ENCODE peak calls at places on chromosomes 2 and 18, in ten cellular contexts. S is aorta; Q is NT2/D1; Y is effector memory CD4-positive, alpha-beta T cell; H is fibroblast of lung; N is CD4-positive, CD25-positive, alpha-beta regulatory T cell; R is uterus; X is A549; J is esophagus squamous epithelium; F is cardiac muscle cell. Z is an unnamed sample.
A peak's percentile ranks its signal among the peaks of the same experiment; 100 is the strongest.

GRCh38 chr18:48454146-48454796 is 45.1 kb upstream of the ZBTB7C start:
- DNase-seq in S (no peak), Q (no peak), Y (no peak), H (no peak), N (no peak), R (no peak), X (no peak), J (no peak), F (no peak), Z (no peak)

GRCh38 chr2:12180046-12180445 is 433.6 kb downstream of the LPIN1 start:
- DNase-seq in S (no peak), Q (no peak), Y (no peak), H (peak; percentile 50), N (no peak), R (no peak), X (no peak), J (no peak), F (no peak), Z (no peak)

GRCh38 chr2:81327916-81328315 is 1023.4 kb upstream of the LRRTM1 start:
- DNase-seq in S (no peak), Q (no peak), Y (no peak), H (no peak), N (no peak), R (no peak), X (no peak), J (no peak), F (no peak), Z (no peak)

GRCh38 chr18:77316641-77317040 is 67.0 kb downstream of the GALR1 start:
- DNase-seq in S (no peak), Q (no peak), Y (no peak), H (no peak), N (no peak), R (no peak), X (no peak), J (no peak), F (no peak), Z (no peak)

GRCh38 chr2:197803033-197803444 is 1.4 kb upstream of the PLCL1 start:
- DNase-seq in S (no peak), Q (peak; percentile 48), Y (no peak), H (peak; percentile 76), N (no peak), R (no peak), X (peak; percentile 30), J (no peak), F (peak; percentile 80), Z (no peak)

GRCh38 chr2:147046473-147046872 is 798.4 kb upstream of the ACVR2A start:
- DNase-seq in S (no peak), Q (no peak), Y (no peak), H (no peak), N (no peak), R (no peak), X (no peak), J (no peak), F (no peak), Z (no peak)

GRCh38 chr2:219087371-219087770 is 26.6 kb upstream of the IHH start:
- DNase-seq in S (no peak), Q (no peak), Y (no peak), H (no peak), N (no peak), R (no peak), X (no peak), J (no peak), F (peak; percentile 13), Z (no peak)

GRCh38 chr2:126239560-126239959 is 416.4 kb upstream of the GYPC start:
- DNase-seq in S (no peak), Q (no peak), Y (no peak), H (no peak), N (no peak), R (no peak), X (no peak), J (no peak), F (no peak), Z (no peak)

GRCh38 chr2:180607501-180608060 is 372.8 kb upstream of the UBE2E3 start:
- DNase-seq in S (no peak), Q (no peak), Y (no peak), H (no peak), N (no peak), R (no peak), X (no peak), J (no peak), F (no peak), Z (no peak)

GRCh38 chr2:217636578-217637267 is 366.1 kb downstream of the TNS1 start:
- DNase-seq in S (no peak), Q (no peak), Y (no peak), H (no peak), N (no peak), R (no peak), X (no peak), J (no peak), F (no peak), Z (no peak)

GRCh38 chr2:25960920-25961319 is 21.4 kb downstream of the KIF3C start:
- DNase-seq in S (no peak), Q (no peak), Y (no peak), H (peak; percentile 31), N (no peak), R (no peak), X (no peak), J (no peak), F (no peak), Z (no peak)

GRCh38 chr2:115481842-115482241 is 1039.4 kb downstream of the DPP10 start:
- DNase-seq in S (no peak), Q (no peak), Y (no peak), H (no peak), N (no peak), R (no peak), X (no peak), J (no peak), F (no peak), Z (no peak)

GRCh38 chr2:115484483-115484882 is 1042.0 kb downstream of the DPP10 start:
- DNase-seq in S (no peak), Q (no peak), Y (no peak), H (no peak), N (no peak), R (no peak), X (no peak), J (no peak), F (no peak), Z (no peak)

GRCh38 chr2:115483631-115484030 is 1041.2 kb downstream of the DPP10 start:
- DNase-seq in S (no peak), Q (no peak), Y (no peak), H (no peak), N (no peak), R (no peak), X (no peak), J (no peak), F (no peak), Z (no peak)

DNA sequence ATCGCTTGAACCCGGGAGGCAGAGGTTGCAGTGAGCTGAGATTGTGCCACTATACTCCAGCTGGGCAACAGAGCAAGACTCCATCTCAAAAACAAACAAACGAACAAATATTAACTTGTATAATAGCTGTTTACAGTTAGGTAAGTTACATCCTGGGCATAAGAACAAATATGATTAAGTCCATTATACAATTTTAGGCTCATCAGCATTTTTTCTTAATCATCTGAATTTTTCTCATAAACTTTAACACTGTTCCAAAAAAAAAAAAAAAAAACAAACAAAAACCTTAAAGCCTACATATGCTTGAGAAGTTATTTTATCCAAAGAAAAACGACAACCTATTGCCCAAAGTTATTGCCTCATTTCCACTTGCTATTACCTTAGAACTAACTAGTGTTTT is 1042.5 kb downstream of the DPP10 start:
- DNase-seq in S (no peak), Q (no peak), Y (no peak), H (no peak), N (no peak), R (no peak), X (no peak), J (no peak), F (no peak), Z (no peak)
- H3K9me3 ChIP-seq in S (no peaks in the 10 kb centered on the region), Q (peaks cover 3% of the 10 kb centered on the region), Y (no peaks in the 10 kb centered on the region), H (no peaks in the 10 kb centered on the region), N (no peaks in the 10 kb centered on the region), R (no peaks in the 10 kb centered on the region), X (peaks cover 2% of the 10 kb centered on the region), J (no peaks in the 10 kb centered on the region), F (no peaks in the 10 kb centered on the region), Z (no peaks in the 10 kb centered on the region)

DNA sequence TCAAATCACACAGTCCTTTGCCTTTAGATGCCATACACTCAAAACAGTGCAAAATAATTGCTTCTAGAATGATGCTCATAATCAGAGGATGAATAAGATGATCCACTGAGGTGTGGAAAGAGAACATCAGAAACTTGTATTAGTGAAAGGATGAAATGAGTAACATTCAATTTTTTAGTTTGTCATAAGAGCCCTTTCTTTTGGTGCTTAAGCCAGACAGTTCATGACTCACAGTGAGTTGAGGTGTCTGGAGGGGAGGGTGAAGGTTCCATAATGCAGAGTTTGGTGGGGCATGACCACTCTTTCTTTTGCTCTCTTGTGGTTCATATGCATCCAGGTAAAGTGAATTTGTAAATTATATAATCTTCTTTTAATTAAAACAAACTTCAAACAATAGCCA is 415.0 kb upstream of the CELF4 start:
- DNase-seq in S (no peak), Q (no peak), Y (no peak), H (no peak), N (no peak), R (no peak), X (no peak), J (no peak), F (no peak), Z (no peak)
- H3K9me3 ChIP-seq in S (no peaks in the 10 kb centered on the region), Q (no peaks in the 10 kb centered on the region), Y (no peaks in the 10 kb centered on the region), H (no peaks in the 10 kb centered on the region), N (no peaks in the 10 kb centered on the region), R (no peaks in the 10 kb centered on the region), X (no peaks in the 10 kb centered on the region), J (no peaks in the 10 kb centered on the region), F (no peaks in the 10 kb centered on the region), Z (no peaks in the 10 kb centered on the region)

DNA sequence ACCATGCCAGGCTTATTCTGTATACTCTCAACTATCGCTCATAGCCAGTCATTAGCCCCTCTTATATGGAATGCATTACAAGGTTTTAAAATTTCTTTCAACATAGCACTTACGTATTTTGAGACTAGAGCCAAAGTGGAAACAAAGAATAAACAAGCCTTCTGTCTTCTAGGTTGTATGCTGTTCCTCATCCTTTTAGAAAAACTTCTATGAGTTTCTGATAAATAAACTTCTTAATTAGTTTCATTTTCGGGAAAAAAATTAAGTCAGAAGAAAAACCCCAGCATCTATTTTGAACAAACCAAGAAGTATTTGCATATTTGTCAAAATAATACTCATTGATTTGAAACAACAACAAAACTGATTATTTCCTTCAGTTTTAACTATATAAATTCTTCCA is 833.5 kb downstream of the TRIB2 start:
- DNase-seq in S (no peak), Q (no peak), Y (no peak), H (no peak), N (no peak), R (no peak), X (no peak), J (no peak), F (no peak), Z (no peak)
- H3K9me3 ChIP-seq in S (no peaks in the 10 kb centered on the region), Q (no peaks in the 10 kb centered on the region), Y (no peaks in the 10 kb centered on the region), H (no peaks in the 10 kb centered on the region), N (no peaks in the 10 kb centered on the region), R (no peaks in the 10 kb centered on the region), X (peaks cover 7% of the 10 kb centered on the region), J (no peaks in the 10 kb centered on the region), F (no peaks in the 10 kb centered on the region), Z (no peaks in the 10 kb centered on the region)

GRCh38 chr2:51511002-51511401 is 479.1 kb upstream of the NRXN1 start:
- DNase-seq in S (no peak), Q (no peak), Y (no peak), H (no peak), N (no peak), R (no peak), X (no peak), J (no peak), F (no peak), Z (no peak)

GRCh38 chr2:51510298-51510697 is 478.4 kb upstream of the NRXN1 start:
- DNase-seq in S (no peak), Q (no peak), Y (no peak), H (no peak), N (no peak), R (no peak), X (no peak), J (no peak), F (no peak), Z (no peak)

GRCh38 chr2:51505533-51505932 is 473.6 kb upstream of the NRXN1 start:
- DNase-seq in S (no peak), Q (no peak), Y (no peak), H (no peak), N (no peak), R (no peak), X (no peak), J (no peak), F (no peak), Z (no peak)
- H3K9me3 ChIP-seq in S (peaks cover 2% of the 10 kb centered on the region), Q (no peaks in the 10 kb centered on the region), Y (no peaks in the 10 kb centered on the region), H (no peaks in the 10 kb centered on the region), N (peaks cover 3% of the 10 kb centered on the region), R (no peaks in the 10 kb centered on the region), X (peaks cover 12% of the 10 kb centered on the region), J (no peaks in the 10 kb centered on the region), F (no peaks in the 10 kb centered on the region), Z (no peaks in the 10 kb centered on the region)

Z was measured in T-helper 17 cell.